ENCODE peak calls at places on chromosome 7, in seven cellular contexts. R is NCI-H2029, J is adrenal gland, H is NCI-H1694 treated with DMSO at 0.1 percent for 48 hours, K is T-helper 9 cell, L is cardiac muscle cell, O is DMS79 treated with DMSO at 0.1 percent for 48 hours. C is an unnamed sample.

GRCh38 chr7:157584420-157584819 is 247.6 kb downstream of the DNAJB6 start:
- DNase-seq in R (no peak), K (no peak), O (no peak), J (no peak), L (no peak), H (no peak), C (no peak)

GRCh38 chr7:108347616-108348015 is 108.6 kb downstream of the NRCAM start:
- DNase-seq in L (peak), J (peak), K (no peak), H (no peak), R (no peak), O (no peak), C (peak)

GRCh38 chr7:1672851-1673486 is 2.9 kb downstream of the ELFN1 start:
- DNase-seq in J (no peak), O (no peak), L (no peak), H (no peak), R (no peak), K (no peak), C (no peak)

GRCh38 chr7:149196705-149197171 is 1.4 kb downstream of the ZNF282 start:
- DNase-seq in J (no peak), R (no peak), H (no peak), L (no peak), O (no peak), K (no peak), C (peak)

GRCh38 chr7:134714791-134715190 is 64.6 kb upstream of the CALD1 start:
- DNase-seq in J (no peak), L (no peak), H (peak), K (no peak), R (no peak), O (no peak), C (no peak)

GRCh38 chr7:115340828-115341227 is 418.9 kb downstream of the MDFIC start:
- DNase-seq in K (no peak), J (no peak), O (no peak), L (peak), H (no peak), R (no peak), C (no peak)

GRCh38 chr7:30933124-30933893 is 21.7 kb downstream of the AQP1 start:
- DNase-seq in L (no peak), H (no peak), O (no peak), R (no peak), K (no peak), J (no peak), C (no peak)

GRCh38 chr7:26356929-26357792 is 65.5 kb downstream of the SNX10 start:
- DNase-seq in O (no peak), J (no peak), R (no peak), K (no peak), H (no peak), L (no peak), C (no peak)

GRCh38 chr7:18400726-18401125 is 94.8 kb upstream of the HDAC9 start:
- DNase-seq in K (no peak), L (no peak), O (no peak), R (no peak), H (no peak), J (no peak), C (no peak)

GRCh38 chr7:1095621-1096155 is 7.8 kb downstream of the GPER1 start:
- DNase-seq in R (no peak), H (no peak), J (no peak), O (peak), K (no peak), L (no peak), C (peak)

GRCh38 chr7:130071701-130072622 is 1.6 kb downstream of the KLHDC10 start:
- DNase-seq in O (peak), J (peak), R (peak), K (peak), L (peak), H (peak), C (peak)

GRCh38 chr7:128860158-128861073 is 2.2 kb upstream of the ATP6V1F start:
- DNase-seq in O (no peak), H (no peak), R (no peak), J (no peak), L (peak), K (no peak), C (no peak)

GRCh38 chr7:40058636-40059035 is 75.8 kb downstream of the MPLKIP start:
- DNase-seq in L (no peak), J (no peak), R (no peak), H (no peak), K (no peak), O (no peak), C (no peak)

GRCh38 chr7:155395176-155395797 is 62.6 kb upstream of the EN2 start:
- DNase-seq in K (no peak), L (no peak), H (no peak), R (no peak), J (no peak), O (no peak), C (no peak)

GRCh38 chr7:25384820-25385560 is 156.7 kb upstream of the NPVF start:
- DNase-seq in J (no peak), K (no peak), R (no peak), H (peak), O (peak), L (no peak), C (peak)

GRCh38 chr7:114048386-114049235 is 129.8 kb upstream of the PPP1R3A start:
- DNase-seq in R (peak), J (no peak), K (no peak), H (no peak), L (peak), O (peak), C (peak)

GRCh38 chr7:55382251-55382650 is 17.1 kb downstream of the LANCL2 start:
- DNase-seq in J (no peak), H (no peak), R (no peak), L (no peak), O (no peak), K (no peak), C (no peak)

GRCh38 chr7:98369726-98370125 is 31.2 kb downstream of the BAIAP2L1 start:
- DNase-seq in H (no peak), J (no peak), R (no peak), K (no peak), L (no peak), O (no peak), C (no peak)

GRCh38 chr7:73983437-73984164 is 44.4 kb upstream of the ELN start:
- DNase-seq in R (no peak), K (no peak), L (no peak), O (no peak), H (no peak), J (no peak), C (no peak)

GRCh38 chr7:131103997-131104396 is 223.7 kb upstream of the MKLN1 start:
- DNase-seq in R (no peak), J (no peak), O (no peak), K (no peak), H (no peak), L (peak), C (peak)